ENCODE peak calls at places on chromosomes 3 and 15, in seven cellular contexts. G, O, X, Y, C, A and W are unnamed samples. For H3K4me1, the result is how much of the 10 kb centered on the place peaks cover.

GRCh38 chr3:46406786-46407611 is at the start of the genes CCR5AS and CCRL2:
- DNase-seq in A (peak), Y (no peak), X (no peak), O (peak), C (peak), G (peak), W (peak)

GRCh38 chr3:125357032-125357658 is 18.0 kb downstream of the ZNF148 start:
- DNase-seq in G (peak), X (peak), Y (peak), A (peak), O (peak), C (peak), W (peak)

GRCh38 chr15:93467327-93467726 is 378.3 kb upstream of the RGMA start:
- DNase-seq in O (no peak), A (no peak), G (peak), C (no peak), X (peak), Y (no peak), W (peak)

GRCh38 chr3:20574746-20575145 is 388.7 kb upstream of the SGO1 start:
- DNase-seq in O (peak), C (no peak), A (no peak), G (no peak), X (no peak), Y (no peak), W (no peak)

GRCh38 chr3:31738423-31738822 is 205.7 kb downstream of the STT3B start:
- DNase-seq in O (no peak), G (no peak), Y (no peak), C (no peak), X (no peak), A (no peak), W (no peak)

GRCh38 chr3:159616234-159616825 is 372.3 kb upstream of the IL12A start:
- DNase-seq in G (peak), Y (no peak), X (no peak), O (peak), A (peak), C (no peak), W (no peak)

GRCh38 chr3:37973250-37974054 is 17.1 kb upstream of the VILL start:
- DNase-seq in A (no peak), G (no peak), O (peak), Y (no peak), C (no peak), X (no peak), W (no peak)

GRCh38 chr15:55247766-55248427 is 41.7 kb downstream of the RAB27A start:
- DNase-seq in Y (no peak), A (peak), O (no peak), C (no peak), X (no peak), G (no peak), W (no peak)

GRCh38 chr3:54374214-54374855 is 252.0 kb downstream of the CACNA2D3 start:
- DNase-seq in G (peak), O (no peak), Y (peak), X (no peak), A (peak), C (no peak), W (peak)

GRCh38 chr3:16053794-16054193 is 120.7 kb upstream of the GALNT15 start:
- DNase-seq in Y (no peak), O (no peak), X (no peak), C (no peak), A (no peak), G (no peak), W (no peak)

GRCh38 chr15:63950911-63951481 is 95.3 kb downstream of the DAPK2 start:
- DNase-seq in A (no peak), C (no peak), G (no peak), X (no peak), Y (no peak), O (peak), W (no peak)

GRCh38 chr3:111915905-111916304 is 56.8 kb downstream of the PHLDB2 start:
- DNase-seq in C (no peak), X (no peak), A (no peak), O (no peak), Y (no peak), G (no peak), W (no peak)

GRCh38 chr15:96296264-96296663 is 34.2 kb upstream of the NR2F2 start:
- DNase-seq in A (no peak), X (no peak), O (peak), Y (no peak), C (no peak), G (no peak), W (no peak)

GRCh38 chr3:161586836-161587235 is 90.2 kb downstream of the OTOL1 start:
- DNase-seq in O (no peak), G (no peak), A (no peak), C (no peak), X (no peak), Y (no peak), W (no peak)
- H3K4me1 ChIP-seq in O (under half), G (under half), A (under half), C (under half), X (under half), Y (under half), W (under half)

DNA sequence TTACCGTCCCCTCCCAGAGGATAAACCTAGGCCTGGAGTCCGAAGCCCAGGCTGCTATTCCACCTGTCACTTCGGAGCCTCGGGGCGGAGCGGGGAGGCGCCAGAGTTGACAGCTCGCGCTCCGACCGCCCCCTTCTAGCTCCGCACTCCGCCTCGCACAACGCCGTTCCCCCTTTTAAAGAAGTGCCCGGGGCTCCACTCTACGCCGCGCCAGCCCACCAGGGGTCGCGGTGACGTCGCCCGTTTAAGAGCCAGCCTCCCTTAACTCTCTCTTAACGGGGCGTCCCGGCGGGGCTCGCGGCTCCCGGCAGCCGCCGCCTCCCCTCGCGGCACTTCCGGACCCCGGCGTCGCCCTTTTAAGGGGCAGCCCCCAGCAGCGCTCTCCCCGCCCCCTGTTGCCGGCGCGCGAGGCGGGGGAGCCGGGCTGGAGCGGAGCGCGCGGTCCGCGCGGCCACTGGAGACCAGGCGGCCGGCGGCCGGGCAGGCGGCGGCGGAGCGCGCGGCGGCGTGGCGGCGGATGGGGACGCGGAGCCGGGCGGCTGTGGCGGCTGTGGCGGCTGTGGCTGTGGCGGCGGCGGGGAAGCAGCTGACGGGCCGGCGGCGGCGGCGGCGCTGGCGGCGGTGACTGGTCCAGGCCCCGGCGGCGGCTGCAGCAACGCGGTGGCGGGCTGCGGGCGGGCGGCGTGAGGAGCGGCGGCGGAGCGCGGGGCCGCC is at the start of gene INAFM2:
- DNase-seq in G (peak), O (peak), A (peak), C (peak), Y (peak), X (peak), W (peak)
- TF ChIP-seq POLR2A in G (peak), O (peak), A (no peak), C (no peak), Y (no peak), X (peak), W (peak)

GRCh38 chr3:58580826-58581327 is 3.7 kb upstream of the FAM107A start:
- DNase-seq in G (no peak), O (no peak), X (no peak), A (no peak), C (no peak), Y (peak), W (no peak)
- H3K4me1 ChIP-seq in G (under half), O (under half), X (under half), A (under half), C (under half), Y (under half), W (under half)

GRCh38 chr3:171810278-171811058 is at the start of gene PLD1:
- DNase-seq in X (peak), Y (peak), C (peak), G (peak), O (peak), A (peak), W (peak)
- TF ChIP-seq POLR2A in X (peak), Y (peak), C (peak), G (peak), O (peak), A (no peak), W (peak)

GRCh38 chr15:52566889-52567288 is 1.9 kb downstream of the ARPP19 start:
- DNase-seq in X (no peak), Y (no peak), G (no peak), C (no peak), O (no peak), A (no peak), W (no peak)
- H3K4me1 ChIP-seq in X (under half), Y (half or more), G (half or more), C (under half), O (under half), A (half or more), W (under half)